ENCODE peak calls at places on chromosomes 3 and 15, in ten cellular contexts. Y is sigmoid colon, T is GM23248, Q is iPS DF 6.9, K is ovary, N is heart right ventricle, U is suprapubic skin, B is body of pancreas, Z is tibial artery, W is pancreas. J is an unnamed sample. For H3K4me1 and H3K36me3, the result is how much of the 10 kb centered on the place peaks cover.

GRCh38 chr3:60742606-60743145 is 508.6 kb downstream of the FHIT start:
- DNase-seq in T (peak), B (no peak), W (no peak), K (no peak), Y (no peak), N (no peak), U (no peak), Q (peak), Z (no peak), J (no peak)

GRCh38 chr3:128922804-128923459 is 43.5 kb downstream of the ACAD9 start:
- DNase-seq in N (no peak), Y (no peak), W (no peak), B (no peak), Z (no peak), Q (no peak), K (no peak), U (peak), T (no peak), J (peak)

GRCh38 chr15:80999623-81000036 is 1.1 kb upstream of the TLNRD1 start:
- DNase-seq in T (no peak), U (no peak), K (no peak), Y (no peak), N (no peak), W (peak), B (peak), Z (no peak), Q (no peak), J (peak)

GRCh38 chr3:24264748-24265158 is 229.9 kb downstream of the THRB start:
- DNase-seq in Y (no peak), T (peak), W (no peak), U (no peak), Q (no peak), K (no peak), N (no peak), B (peak), Z (no peak), J (no peak)

GRCh38 chr3:45881031-45882022 is 5.0 kb upstream of the CCR9 start:
- DNase-seq in N (no peak), W (no peak), Z (no peak), K (no peak), Y (no peak), Q (no peak), T (peak), B (no peak), U (no peak), J (peak)

GRCh38 chr3:157089455-157090221 is 70.3 kb downstream of the CCNL1 start:
- DNase-seq in K (no peak), Q (no peak), B (peak), U (no peak), N (peak), Y (peak), Z (no peak), T (no peak), W (peak), J (no peak)

GRCh38 chr15:88419830-88420229 is 47.4 kb downstream of the MRPL46 start:
- DNase-seq in T (peak), N (no peak), K (no peak), W (no peak), Y (no peak), Q (no peak), B (no peak), U (no peak), Z (no peak), J (no peak)

GRCh38 chr15:63283126-63283525 is 5.7 kb downstream of the APH1B start:
- DNase-seq in K (no peak), N (no peak), Y (no peak), W (no peak), U (no peak), Q (no peak), B (no peak), T (no peak), Z (peak), J (no peak)

GRCh38 chr15:80076321-80077318 is 17.1 kb downstream of the ZFAND6 start:
- DNase-seq in W (no peak), N (no peak), Y (no peak), Z (no peak), T (peak), U (no peak), K (no peak), B (no peak), Q (no peak), J (no peak)

GRCh38 chr15:99613887-99614642 is 48.3 kb downstream of the MEF2A start:
- DNase-seq in T (peak), B (no peak), Q (no peak), N (no peak), Y (peak), U (no peak), Z (no peak), K (peak), W (no peak), J (no peak)

GRCh38 chr15:99616129-99616528 is 50.3 kb downstream of the MEF2A start:
- DNase-seq in Y (no peak), T (no peak), K (no peak), U (no peak), N (no peak), Q (no peak), Z (no peak), B (no peak), W (no peak), J (no peak)

GRCh38 chr15:99614749-99615288 is 49.0 kb downstream of the MEF2A start:
- DNase-seq in K (no peak), U (no peak), Y (no peak), B (no peak), T (no peak), N (no peak), Z (no peak), W (no peak), Q (no peak), J (no peak)

GRCh38 chr15:99615460-99615859 is 49.7 kb downstream of the MEF2A start:
- DNase-seq in U (no peak), T (no peak), W (no peak), B (no peak), K (no peak), Z (no peak), N (no peak), Y (no peak), Q (no peak), J (no peak)

DNA sequence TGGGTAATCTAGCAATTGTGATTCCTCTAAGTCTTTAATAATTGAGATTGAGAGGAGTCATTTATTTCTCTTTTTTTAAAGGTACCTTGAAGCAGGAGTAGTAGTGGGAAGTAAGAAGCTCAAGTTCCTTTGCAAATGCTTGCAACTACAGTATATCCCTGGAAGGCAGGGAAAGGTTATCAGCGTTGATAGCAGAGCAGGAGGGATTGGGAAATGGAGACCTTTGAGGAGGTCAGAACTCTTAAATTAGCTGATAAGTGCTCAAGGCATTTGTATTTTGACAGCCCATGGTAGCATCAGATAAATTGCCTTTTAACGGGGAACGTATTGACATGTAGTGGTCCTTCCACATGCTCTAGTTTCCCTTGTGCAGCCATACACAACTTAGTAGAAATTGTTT is 47.7 kb downstream of the MEF2A start:
- DNase-seq in W (no peak), U (no peak), Q (no peak), N (no peak), Z (no peak), B (no peak), Y (no peak), K (no peak), T (no peak), J (no peak)
- H3K4me1 ChIP-seq in W (under half), U (half or more), Q (under half), N (half or more), Z (under half), B (under half), Y (under half), K (under half), T (under half), J (under half)

GRCh38 chr3:189084620-189085019 is 87.2 kb upstream of the TPRG1 start:
- DNase-seq in N (no peak), Z (no peak), K (no peak), W (no peak), Q (no peak), U (no peak), T (no peak), Y (no peak), B (no peak), J (no peak)
- H3K36me3 ChIP-seq in N (under half), Z (under half), K (under half), W (under half), Q (under half), U (under half), T (under half), Y (under half), B (under half), J (under half)

DNA sequence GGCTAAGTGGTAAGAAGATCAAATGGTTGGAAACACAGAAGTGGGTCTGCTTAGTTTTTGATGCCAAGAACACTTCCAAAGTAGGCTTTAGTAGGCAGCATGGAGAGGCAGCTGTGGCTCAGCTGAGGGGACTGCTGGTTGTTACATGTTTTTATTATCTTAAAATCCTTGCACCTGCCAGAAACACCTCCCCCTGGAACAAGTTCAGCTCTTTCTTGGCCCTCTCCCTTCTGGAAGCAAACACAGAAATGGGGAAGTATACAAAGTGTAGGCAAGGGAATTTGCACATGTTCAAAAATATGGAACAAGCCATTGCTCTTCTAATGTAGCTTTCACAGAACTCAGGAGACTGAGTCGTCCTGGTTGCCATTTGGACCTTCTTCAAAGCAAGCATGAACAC is 169.1 kb upstream of the SEMA6D start:
- DNase-seq in Y (no peak), K (no peak), Q (no peak), U (no peak), Z (no peak), B (no peak), N (no peak), T (no peak), W (peak), J (no peak)
- H3K4me1 ChIP-seq in Y (under half), K (under half), Q (under half), U (under half), Z (under half), B (under half), N (under half), T (under half), W (under half), J (under half)

DNA sequence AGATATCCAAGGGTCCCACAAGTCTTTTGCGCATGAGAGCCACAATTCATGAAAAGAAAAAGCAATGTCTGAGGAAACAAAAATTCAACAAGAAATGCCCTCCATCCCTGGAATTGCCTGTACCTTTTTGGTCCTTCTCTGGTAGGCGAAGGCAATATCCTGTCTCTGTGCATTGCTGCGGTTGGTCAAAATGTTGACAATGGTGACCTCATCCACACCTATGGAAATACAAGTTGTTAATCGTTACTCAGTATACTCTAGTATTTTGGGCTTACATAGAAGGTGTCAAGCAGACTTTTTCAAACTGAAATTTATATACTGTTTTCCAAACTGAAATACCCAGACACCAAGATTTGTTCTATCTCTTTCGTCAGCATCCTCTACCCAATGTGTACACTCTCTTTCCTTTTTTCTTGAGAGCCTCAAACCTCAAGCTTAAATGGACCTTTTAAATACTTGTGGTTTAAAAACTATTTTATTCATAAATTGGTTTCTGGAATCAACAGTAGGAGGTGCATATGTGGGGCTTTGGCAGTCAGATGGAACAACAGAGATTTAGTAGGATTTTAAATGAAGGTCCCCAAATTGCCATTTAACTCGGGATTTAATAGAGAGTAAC is 33.4 kb downstream of the ANXA2 start:
- DNase-seq in Z (no peak), Q (no peak), Y (no peak), B (no peak), U (no peak), N (no peak), K (no peak), W (no peak), T (no peak), J (no peak)
- H3K36me3 ChIP-seq in Z (under half), Q (under half), Y (under half), B (under half), U (half or more), N (under half), K (under half), W (under half), T (half or more), J (under half)

GRCh38 chr15:39616731-39617455 is 36.0 kb downstream of the THBS1 start:
- DNase-seq in W (no peak), Z (no peak), B (no peak), Q (no peak), K (no peak), Y (no peak), N (no peak), U (no peak), T (peak), J (no peak)
- H3K4me1 ChIP-seq in W (under half), Z (under half), B (under half), Q (under half), K (under half), Y (under half), N (under half), U (under half), T (under half), J (under half)

DNA sequence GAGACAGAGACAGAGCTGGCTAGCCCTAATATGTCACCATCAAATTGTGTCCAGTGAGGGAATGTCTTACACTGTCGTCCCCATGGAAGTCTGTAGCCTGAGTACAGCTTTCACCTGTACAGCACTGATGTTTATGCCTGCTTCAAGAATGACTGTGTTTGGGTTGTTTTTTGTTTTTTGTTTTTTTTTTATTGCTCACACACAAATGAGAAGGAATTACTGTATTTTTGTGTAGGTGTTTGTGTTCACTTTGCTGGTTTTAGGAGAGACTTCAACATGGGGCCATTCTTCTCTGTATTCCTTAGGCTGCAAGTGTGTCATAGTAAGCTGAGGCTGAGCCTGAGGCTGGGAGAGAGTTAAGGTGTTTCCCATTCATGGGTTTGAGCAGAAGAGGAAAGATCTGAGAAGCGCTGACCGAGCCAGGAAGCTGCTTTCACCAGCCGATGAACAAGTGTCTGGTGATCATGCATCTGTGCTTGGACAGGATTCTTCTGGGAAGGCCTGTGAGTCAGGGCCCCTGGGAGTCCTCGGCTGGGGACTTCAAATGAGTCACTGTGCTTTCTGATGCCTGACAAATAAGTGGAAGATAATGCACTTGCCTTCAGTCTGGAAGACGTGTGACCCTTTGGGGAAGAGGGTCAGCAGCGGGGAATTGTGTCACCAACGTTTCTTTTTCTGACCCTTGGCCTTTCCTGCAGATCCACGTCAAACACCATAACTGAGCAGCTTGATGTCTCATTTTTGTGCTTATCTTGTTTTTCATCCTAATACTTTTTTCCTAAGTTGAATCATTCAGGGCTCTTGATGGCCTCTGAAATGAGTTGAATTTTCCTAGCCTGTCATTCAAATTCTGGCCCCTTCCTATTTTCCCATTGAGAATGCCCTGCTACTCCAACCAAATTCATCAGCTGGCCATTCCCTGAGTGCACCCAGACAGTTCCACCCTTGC is 36.7 kb upstream of the ZBTB38 start:
- DNase-seq in W (peak), Y (peak), Z (peak), K (no peak), N (peak), Q (no peak), B (no peak), U (no peak), T (peak), J (no peak)
- H3K36me3 ChIP-seq in W (under half), Y (under half), Z (under half), K (under half), N (under half), Q (under half), B (under half), U (under half), T (under half), J (under half)

GRCh38 chr3:186095584-186096061 is 13.3 kb downstream of the ETV5 start:
- DNase-seq in Q (no peak), N (no peak), B (no peak), W (peak), Y (no peak), U (no peak), Z (no peak), T (no peak), K (no peak), J (no peak)
- H3K4me1 ChIP-seq in Q (under half), N (under half), B (half or more), W (under half), Y (under half), U (half or more), Z (under half), T (under half), K (under half), J (under half)

DNA sequence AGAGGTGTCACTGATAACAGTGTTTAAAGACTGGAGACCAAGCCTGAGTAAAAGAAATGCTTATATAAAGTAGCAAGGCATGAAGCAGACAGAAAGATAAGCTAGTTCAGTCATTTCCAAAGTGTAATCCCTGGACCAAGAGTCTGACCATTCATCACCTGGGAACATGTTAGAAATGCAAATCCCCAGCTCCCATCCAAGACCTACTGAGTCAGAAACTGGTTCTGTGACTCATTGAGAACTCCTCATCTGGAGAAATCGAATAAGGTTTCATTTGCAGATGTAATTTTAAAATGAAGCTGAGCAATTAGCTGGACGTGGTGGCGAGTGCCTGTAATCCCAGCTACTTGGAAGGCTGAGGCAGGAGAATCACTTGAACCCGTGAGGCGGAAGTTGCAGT is 473.9 kb upstream of the UBE2E2 start:
- DNase-seq in N (no peak), W (no peak), Z (no peak), Q (no peak), K (no peak), Y (no peak), T (no peak), B (no peak), U (no peak), J (no peak)
- H3K36me3 ChIP-seq in N (under half), W (under half), Z (under half), Q (under half), K (under half), Y (under half), T (under half), B (under half), U (under half), J (under half)

DNA sequence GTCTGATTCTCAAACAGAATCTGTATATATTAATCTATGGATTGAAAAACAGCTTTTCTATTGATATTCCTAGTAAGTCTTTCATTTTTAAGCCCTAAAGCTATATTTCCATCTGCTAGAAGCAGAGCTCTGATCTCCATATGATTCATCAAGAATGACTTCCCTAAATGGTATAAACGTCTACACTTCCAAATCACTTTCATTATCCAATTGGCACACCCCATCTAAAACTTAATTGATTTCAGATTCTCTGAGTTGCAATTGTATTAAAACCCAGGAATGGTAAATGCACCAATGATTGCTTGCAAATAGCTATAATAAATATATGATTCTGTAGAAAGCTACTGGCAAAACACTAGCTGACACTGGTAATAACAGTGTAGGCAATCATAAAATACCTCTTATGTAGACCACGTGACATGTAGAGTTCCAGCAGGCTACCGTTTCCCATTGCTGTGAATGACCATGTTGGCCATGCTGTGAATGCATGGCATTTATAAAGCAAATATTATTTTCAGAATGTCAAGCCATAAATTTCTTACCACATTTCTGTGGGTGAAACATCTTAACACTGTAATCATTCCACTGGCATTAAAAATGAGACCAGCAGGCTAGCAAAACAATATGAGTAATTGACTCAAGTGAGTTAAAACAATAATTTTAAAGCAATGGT is 226.0 kb downstream of the ZMAT3 start:
- DNase-seq in W (no peak), Q (no peak), U (no peak), K (no peak), N (no peak), T (peak), Y (no peak), Z (no peak), B (no peak), J (no peak)
- H3K4me1 ChIP-seq in W (under half), Q (under half), U (under half), K (under half), N (under half), T (under half), Y (under half), Z (under half), B (under half), J (under half)